ENCODE peak calls at places on chromosomes 13 and 19, in ten cellular contexts. C, X, V, P, U, D, M, L, Y and R are unnamed samples.

GRCh38 chr13:39210961-39211534 is 172.8 kb downstream of the NHLRC3 start:
- DNase-seq in C (no peak), X (no peak), V (no peak), P (no peak), U (no peak), D (no peak), M (no peak), L (no peak), Y (peak), R (no peak)

GRCh38 chr13:30240608-30241007 is 66.7 kb downstream of the KATNAL1 start:
- DNase-seq in C (no peak), X (no peak), V (no peak), P (no peak), U (no peak), D (no peak), M (no peak), L (no peak), Y (no peak), R (no peak)

GRCh38 chr13:58882556-58882955 is 1251.0 kb downstream of the PCDH17 start:
- DNase-seq in C (no peak), X (no peak), V (no peak), P (no peak), U (peak), D (no peak), M (no peak), L (no peak), Y (no peak), R (no peak)

GRCh38 chr13:99323488-99323887 is 16.3 kb upstream of the GPR183 start:
- DNase-seq in C (no peak), X (no peak), V (no peak), P (no peak), U (no peak), D (no peak), M (no peak), L (no peak), Y (peak), R (no peak)

GRCh38 chr19:1618157-1619093 is 13.2 kb upstream of the UQCR11 start:
- DNase-seq in C (peak), X (no peak), V (no peak), P (peak), U (no peak), D (no peak), M (no peak), L (peak), Y (peak), R (no peak)

GRCh38 chr19:4088975-4089374 is 22.3 kb upstream of the ZBTB7A start:
- DNase-seq in C (peak), X (no peak), V (peak), P (no peak), U (no peak), D (no peak), M (peak), L (peak), Y (no peak), R (no peak)

GRCh38 chr13:112133489-112134149 is 66.7 kb downstream of the SOX1 start:
- DNase-seq in C (no peak), X (no peak), V (no peak), P (no peak), U (no peak), D (no peak), M (no peak), L (no peak), Y (no peak), R (no peak)

GRCh38 chr13:105735269-105735668 is 800.2 kb downstream of the EFNB2 start:
- DNase-seq in C (no peak), X (peak), V (no peak), P (no peak), U (no peak), D (no peak), M (peak), L (no peak), Y (no peak), R (peak)

GRCh38 chr13:39105110-39105509 is 66.9 kb downstream of the NHLRC3 start:
- DNase-seq in C (no peak), X (peak), V (no peak), P (no peak), U (no peak), D (no peak), M (no peak), L (no peak), Y (peak), R (peak)

GRCh38 chr13:30963794-30964193 is 31.3 kb downstream of the TEX26 start:
- DNase-seq in C (no peak), X (no peak), V (no peak), P (no peak), U (no peak), D (no peak), M (no peak), L (no peak), Y (peak), R (no peak)

GRCh38 chr13:41995946-41996345 is 35.0 kb upstream of the VWA8 start:
- DNase-seq in C (peak), X (no peak), V (no peak), P (peak), U (no peak), D (peak), M (peak), L (peak), Y (peak), R (no peak)

GRCh38 chr13:110302986-110303385 is 4.0 kb downstream of the COL4A1 start:
- DNase-seq in C (no peak), X (no peak), V (no peak), P (no peak), U (no peak), D (no peak), M (no peak), L (no peak), Y (no peak), R (no peak)

GRCh38 chr19:17739121-17739875 is 12.0 kb upstream of the FCHO1 start:
- DNase-seq in C (no peak), X (peak), V (no peak), P (peak), U (no peak), D (no peak), M (no peak), L (peak), Y (no peak), R (no peak)

GRCh38 chr13:42525035-42525504 is 48.9 kb upstream of the TNFSF11 start:
- DNase-seq in C (no peak), X (no peak), V (no peak), P (no peak), U (no peak), D (peak), M (no peak), L (no peak), Y (peak), R (no peak)

GRCh38 chr13:29903524-29903923 is 53.1 kb upstream of the UBL3 start:
- DNase-seq in C (no peak), X (no peak), V (no peak), P (no peak), U (no peak), D (no peak), M (no peak), L (no peak), Y (no peak), R (no peak)

GRCh38 chr13:44763604-44764311 is 187.6 kb upstream of the TSC22D1 start:
- DNase-seq in C (no peak), X (no peak), V (no peak), P (peak), U (peak), D (no peak), M (no peak), L (no peak), Y (peak), R (no peak)

GRCh38 chr19:42132030-42132628 is at the start of gene POU2F2:
- DNase-seq in C (peak), X (no peak), V (peak), P (peak), U (no peak), D (no peak), M (peak), L (peak), Y (peak), R (no peak)

GRCh38 chr13:111278711-111279110 is 41.7 kb upstream of the TEX29 start:
- DNase-seq in C (no peak), X (no peak), V (no peak), P (no peak), U (no peak), D (no peak), M (no peak), L (no peak), Y (no peak), R (no peak)